ENCODE peak calls at places on chromosomes 7 and 10, in six cellular contexts. C, F, P, B, T and V are unnamed samples.

GRCh38 chr10:86857097-86857825 is 100.2 kb downstream of the MMRN2 start:
- DNase-seq in C (no peak), F (peak; percentile 65), P (no peak), B (no peak), T (peak; percentile 36), V (no peak)

GRCh38 chr10:115795964-115796363 is 477.0 kb downstream of the GFRA1 start:
- DNase-seq in C (no peak), F (no peak), P (no peak), B (no peak), T (no peak), V (no peak)

GRCh38 chr10:46033602-46034011 is 3.2 kb upstream of the NCOA4 start:
- DNase-seq in C (no peak), F (peak; percentile 88), P (no peak), B (no peak), T (no peak), V (no peak)

GRCh38 chr7:28096713-28097112 is 83.9 kb downstream of the JAZF1 start:
- DNase-seq in C (no peak), F (peak; percentile 84), P (peak; percentile 44), B (peak; percentile 73), T (peak; percentile 62), V (peak; percentile 46)

GRCh38 chr10:72009430-72010081 is 45.4 kb downstream of the CHST3 start:
- DNase-seq in C (no peak), F (peak; percentile 100), P (peak; percentile 81), B (peak; percentile 98), T (peak; percentile 57), V (no peak)

GRCh38 chr10:7558036-7558435 is 108.7 kb downstream of the ITIH5 start:
- DNase-seq in C (no peak), F (no peak), P (no peak), B (no peak), T (no peak), V (no peak)

GRCh38 chr7:98643232-98643985 is 26.3 kb downstream of the NPTX2 start:
- DNase-seq in C (no peak), F (no peak), P (no peak), B (no peak), T (no peak), V (no peak)

GRCh38 chr7:27775772-27776171 is 35.8 kb downstream of the TAX1BP1 start:
- DNase-seq in C (no peak), F (no peak), P (no peak), B (no peak), T (no peak), V (no peak)

GRCh38 chr7:95011156-95011928 is 103.9 kb downstream of the PPP1R9A start:
- DNase-seq in C (no peak), F (peak; percentile 51), P (no peak), B (no peak), T (no peak), V (no peak)

GRCh38 chr7:38796636-38797501 is 112.1 kb downstream of the VPS41 start:
- DNase-seq in C (peak; percentile 40), F (peak; percentile 65), P (peak; percentile 44), B (peak; percentile 52), T (peak; percentile 62), V (peak; percentile 59)

GRCh38 chr10:130411496-130412070 is 275.4 kb downstream of the GLRX3 start:
- DNase-seq in C (no peak), F (no peak), P (no peak), B (no peak), T (no peak), V (no peak)

GRCh38 chr7:14766747-14767146 is 135.8 kb downstream of the DGKB start:
- DNase-seq in C (no peak), F (no peak), P (no peak), B (no peak), T (no peak), V (no peak)

GRCh38 chr7:3230908-3231307 is 70.1 kb upstream of the SDK1 start:
- DNase-seq in C (no peak), F (no peak), P (no peak), B (no peak), T (no peak), V (no peak)

GRCh38 chr7:106153891-106154449 is 41.9 kb upstream of the SYPL1 start:
- DNase-seq in C (peak; percentile 74), F (peak; percentile 89), P (peak; percentile 84), B (peak; percentile 84), T (peak; percentile 87), V (peak; percentile 86)

GRCh38 chr7:43135129-43135528 is 22.7 kb downstream of the HECW1 start:
- DNase-seq in C (no peak), F (no peak), P (no peak), B (no peak), T (no peak), V (no peak)

GRCh38 chr7:159027091-159027802 is 117.4 kb downstream of the VIPR2 start:
- DNase-seq in C (no peak), F (no peak), P (peak; percentile 5), B (peak; percentile 43), T (peak; percentile 56), V (no peak)

GRCh38 chr10:129094233-129094632 is 372.8 kb upstream of the MGMT start:
- DNase-seq in C (no peak), F (no peak), P (no peak), B (no peak), T (no peak), V (no peak)

GRCh38 chr7:17185690-17186070 is 112.8 kb upstream of the AHR start:
- DNase-seq in C (no peak), F (peak; percentile 75), P (no peak), B (no peak), T (no peak), V (no peak)

GRCh38 chr7:90896458-90896857 is 300.3 kb downstream of the CDK14 start:
- DNase-seq in C (no peak), F (no peak), P (no peak), B (no peak), T (no peak), V (no peak)

GRCh38 chr10:61135276-61135721 is 191.3 kb upstream of the RHOBTB1 start:
- DNase-seq in C (no peak), F (no peak), P (no peak), B (no peak), T (no peak), V (no peak)

GRCh38 chr7:139687980-139688632 is 89.7 kb downstream of the HIPK2 start:
- DNase-seq in C (no peak), F (peak; percentile 69), P (no peak), B (no peak), T (no peak), V (no peak)

GRCh38 chr10:82910301-82910700 is 1035.3 kb downstream of the NRG3 start:
- DNase-seq in C (no peak), F (no peak), P (no peak), B (no peak), T (no peak), V (no peak)

GRCh38 chr7:90595801-90596683 is at the start of gene CDK14:
- DNase-seq in C (peak; percentile 73), F (peak; percentile 82), P (peak; percentile 81), B (peak; percentile 87), T (peak; percentile 92), V (peak; percentile 94)

GRCh38 chr7:44284881-44285541 is 40.4 kb downstream of the CAMK2B start:
- DNase-seq in C (peak; percentile 6), F (no peak), P (peak; percentile 2), B (peak; percentile 6), T (no peak), V (peak; percentile 12)

GRCh38 chr7:81822811-81823210 is 53.0 kb upstream of the HGF start:
- DNase-seq in C (no peak), F (no peak), P (no peak), B (no peak), T (no peak), V (no peak)

GRCh38 chr10:6647811-6648526 is 67.9 kb upstream of the PRKCQ start:
- DNase-seq in C (peak; percentile 57), F (peak; percentile 12), P (peak; percentile 39), B (no peak), T (peak; percentile 82), V (no peak)

GRCh38 chr10:86518781-86519180 is 2.8 kb downstream of the WAPL start:
- DNase-seq in C (no peak), F (no peak), P (no peak), B (no peak), T (no peak), V (no peak)

GRCh38 chr7:7323921-7324320 is 141.6 kb downstream of the C1GALT1 start:
- DNase-seq in C (no peak), F (no peak), P (no peak), B (no peak), T (no peak), V (no peak)

GRCh38 chr7:45325378-45325777 is 167.8 kb downstream of the RAMP3 start:
- DNase-seq in C (no peak), F (no peak), P (no peak), B (no peak), T (no peak), V (no peak)

GRCh38 chr7:20314216-20314615 is 16.5 kb upstream of the ITGB8 start:
- DNase-seq in C (no peak), F (no peak), P (no peak), B (no peak), T (no peak), V (no peak)

GRCh38 chr7:20311743-20312042 is 19.0 kb upstream of the ITGB8 start:
- DNase-seq in C (no peak), F (no peak), P (no peak), B (no peak), T (no peak), V (no peak)

GRCh38 chr7:20307901-20308300 is 22.8 kb upstream of the ITGB8 start:
- DNase-seq in C (no peak), F (no peak), P (no peak), B (no peak), T (peak; percentile 48), V (no peak)

GRCh38 chr7:20312562-20312961 is 18.1 kb upstream of the ITGB8 start:
- DNase-seq in C (no peak), F (no peak), P (no peak), B (no peak), T (no peak), V (no peak)

GRCh38 chr7:20310963-20311742 is 19.5 kb upstream of the ITGB8 start:
- DNase-seq in C (no peak), F (peak; percentile 77), P (no peak), B (no peak), T (peak; percentile 21), V (no peak)
- TF ChIP-seq CTCF in C (peak; percentile 52), F (peak; percentile 48), P (peak; percentile 38), B (no peak), T (peak; percentile 54), V (peak; percentile 40)

GRCh38 chr10:100888957-100889356 is 23.8 kb upstream of the SLF2 start:
- DNase-seq in C (no peak), F (no peak), P (no peak), B (no peak), T (no peak), V (no peak)
- TF ChIP-seq CTCF in C (peak; percentile 18), F (peak; percentile 24), P (no peak), B (no peak), T (peak; percentile 53), V (no peak)

GRCh38 chr10:131899695-131900349 is 986 bp upstream of the PPP2R2D start:
- DNase-seq in C (no peak), F (no peak), P (no peak), B (no peak), T (peak; percentile 38), V (no peak)
- TF ChIP-seq CTCF in C (peak; percentile 31), F (no peak), P (no peak), B (peak; percentile 16), T (peak; percentile 32), V (peak; percentile 63)

DNA sequence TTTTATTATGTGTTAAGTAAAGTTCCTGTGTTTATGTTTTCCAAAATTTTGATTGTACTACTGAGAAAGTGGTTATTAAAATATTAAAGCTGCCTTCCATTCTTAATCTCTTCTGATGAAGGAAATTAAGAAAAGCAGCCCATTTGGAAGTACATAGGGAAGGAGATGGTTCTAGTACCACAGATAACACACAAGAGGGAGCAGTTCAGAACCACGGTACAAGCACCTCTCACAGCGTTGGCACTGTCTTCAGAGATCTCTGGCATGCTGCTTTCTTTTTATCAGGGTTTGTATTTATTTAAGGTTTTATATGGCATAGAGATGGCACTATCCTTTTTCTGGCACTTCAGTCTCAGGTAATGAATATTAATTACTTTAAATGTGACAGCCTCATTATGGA is 111.6 kb downstream of the PHTF2 start:
- DNase-seq in C (no peak), F (no peak), P (no peak), B (no peak), T (no peak), V (no peak)
- TF ChIP-seq CTCF in C (no peak), F (peak; percentile 3), P (no peak), B (no peak), T (peak; percentile 11), V (no peak)